ENCODE peak calls at places on chromosomes 6 and 20, in seven cellular contexts. M, C, T, Y, F, K and Z are unnamed samples.

GRCh38 chr6:50978631-50979030 is 160.0 kb downstream of the TFAP2B start:
- DNase-seq in M (no peak), F (no peak), C (no peak), T (no peak), Y (no peak), K (no peak), Z (no peak)

GRCh38 chr20:32439132-32439829 is 81.2 kb downstream of the ASXL1 start:
- DNase-seq in Y (no peak), K (peak; percentile 70), M (no peak), F (no peak), C (peak; percentile 68), T (no peak), Z (peak; percentile 87)

GRCh38 chr6:42316981-42317380 is 99.3 kb upstream of the MRPS10 start:
- DNase-seq in K (peak; percentile 33), T (no peak), C (no peak), Y (no peak), F (no peak), M (no peak), Z (no peak)

GRCh38 chr6:163793584-163793983 is 379.1 kb downstream of the QKI start:
- DNase-seq in C (peak; percentile 4), T (no peak), Y (no peak), F (no peak), K (peak; percentile 81), M (no peak), Z (peak; percentile 66)

GRCh38 chr20:12179692-12180091 is 262.0 kb downstream of the BTBD3 start:
- DNase-seq in K (no peak), F (no peak), C (no peak), T (no peak), Y (no peak), M (no peak), Z (no peak)

GRCh38 chr6:904994-905393 is 212.1 kb upstream of the EXOC2 start:
- DNase-seq in M (no peak), Y (no peak), F (no peak), C (no peak), T (no peak), K (no peak), Z (no peak)

GRCh38 chr6:144150673-144151009 is 324 bp downstream of the STX11 start:
- DNase-seq in F (peak; percentile 66), Y (peak; percentile 16), C (peak; percentile 38), T (peak; percentile 68), K (peak; percentile 35), M (no peak), Z (no peak)

GRCh38 chr6:30515967-30516753 is 26.9 kb downstream of the HLA-E start:
- DNase-seq in M (peak; percentile 94), Y (peak; percentile 84), T (peak; percentile 91), F (peak; percentile 95), C (peak; percentile 93), K (peak; percentile 84), Z (peak; percentile 82)

GRCh38 chr20:31862157-31862470 is 8.2 kb downstream of the DUSP15 start:
- DNase-seq in K (no peak), Y (no peak), F (no peak), C (no peak), T (no peak), M (no peak), Z (no peak)

GRCh38 chr20:53678990-53679596 is 85.5 kb upstream of the ZNF217 start:
- DNase-seq in F (no peak), K (no peak), T (no peak), Y (no peak), C (no peak), M (no peak), Z (no peak)

GRCh38 chr6:4313044-4313686 is 177.8 kb upstream of the ECI2 start:
- DNase-seq in K (peak; percentile 93), Y (no peak), C (peak; percentile 72), F (no peak), M (peak; percentile 76), T (peak; percentile 54), Z (peak; percentile 95)

GRCh38 chr20:39849664-39850063 is 839.4 kb downstream of the MAFB start:
- DNase-seq in T (no peak), C (peak; percentile 91), F (peak; percentile 67), Y (no peak), M (peak; percentile 85), K (peak; percentile 92), Z (peak; percentile 88)

GRCh38 chr6:10696655-10697054 is 1.9 kb downstream of the PAK1IP1 start:
- DNase-seq in M (no peak), T (no peak), K (no peak), C (no peak), Y (no peak), F (no peak), Z (no peak)

GRCh38 chr6:35686873-35687557 is 1.7 kb downstream of the FKBP5 start:
- DNase-seq in T (no peak), K (no peak), C (no peak), Y (no peak), M (no peak), F (no peak), Z (no peak)

GRCh38 chr6:89313006-89313405 is 2.1 kb downstream of the GABRR2 start:
- DNase-seq in K (peak; percentile 78), T (no peak), C (peak; percentile 92), M (no peak), Y (no peak), F (no peak), Z (peak; percentile 88)

GRCh38 chr6:3830806-3831205 is 18.4 kb upstream of the FAM50B start:
- DNase-seq in T (no peak), M (no peak), K (no peak), F (no peak), Y (no peak), C (no peak), Z (no peak)

GRCh38 chr20:59829415-59830106 is 103.9 kb downstream of the SYCP2 start:
- DNase-seq in Y (no peak), C (no peak), F (no peak), K (no peak), T (no peak), M (peak; percentile 53), Z (no peak)

GRCh38 chr6:95209007-95209406 is 368.3 kb upstream of the MANEA start:
- DNase-seq in Y (no peak), K (no peak), T (no peak), M (no peak), C (no peak), F (no peak), Z (no peak)

GRCh38 chr6:95197590-95197989 is 379.7 kb upstream of the MANEA start:
- DNase-seq in Y (no peak), M (no peak), K (no peak), T (no peak), C (no peak), F (no peak), Z (no peak)

DNA sequence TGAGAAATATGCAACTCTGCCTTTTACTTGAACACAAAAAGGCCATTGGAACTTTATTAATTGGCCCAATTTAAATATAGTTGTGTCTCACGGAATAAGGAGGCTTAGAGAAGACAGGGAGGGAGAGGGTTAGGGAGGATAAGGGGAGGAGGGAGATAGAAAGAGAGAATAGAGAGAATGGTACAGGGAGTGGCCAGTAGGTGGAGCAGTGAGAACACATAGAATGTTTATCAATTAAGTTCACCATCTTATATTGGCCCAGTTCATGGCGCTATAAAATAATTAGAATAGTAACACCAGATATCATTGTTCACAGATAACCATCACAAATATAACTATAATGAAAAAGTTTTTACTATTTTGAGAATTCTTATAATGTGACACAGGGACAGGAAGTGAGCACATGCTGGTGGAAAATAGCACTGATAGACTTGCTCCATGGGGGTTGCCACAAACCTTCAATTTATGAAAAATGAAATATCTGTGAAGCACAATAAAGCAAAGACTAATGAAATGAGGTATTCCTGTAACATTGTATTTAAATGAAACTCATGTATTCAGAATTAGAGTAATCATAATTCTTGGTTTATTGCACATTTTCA is 374.1 kb upstream of the MANEA start:
- DNase-seq in F (no peak), M (no peak), C (no peak), T (peak; percentile 59), K (peak; percentile 38), Y (peak; percentile 48), Z (no peak)
- TF ChIP-seq CTCF in F (peak; percentile 57), M (peak; percentile 28), C (peak; percentile 37), T (peak; percentile 78), K (peak; percentile 76), Y (peak; percentile 74), Z (peak; percentile 65)

DNA sequence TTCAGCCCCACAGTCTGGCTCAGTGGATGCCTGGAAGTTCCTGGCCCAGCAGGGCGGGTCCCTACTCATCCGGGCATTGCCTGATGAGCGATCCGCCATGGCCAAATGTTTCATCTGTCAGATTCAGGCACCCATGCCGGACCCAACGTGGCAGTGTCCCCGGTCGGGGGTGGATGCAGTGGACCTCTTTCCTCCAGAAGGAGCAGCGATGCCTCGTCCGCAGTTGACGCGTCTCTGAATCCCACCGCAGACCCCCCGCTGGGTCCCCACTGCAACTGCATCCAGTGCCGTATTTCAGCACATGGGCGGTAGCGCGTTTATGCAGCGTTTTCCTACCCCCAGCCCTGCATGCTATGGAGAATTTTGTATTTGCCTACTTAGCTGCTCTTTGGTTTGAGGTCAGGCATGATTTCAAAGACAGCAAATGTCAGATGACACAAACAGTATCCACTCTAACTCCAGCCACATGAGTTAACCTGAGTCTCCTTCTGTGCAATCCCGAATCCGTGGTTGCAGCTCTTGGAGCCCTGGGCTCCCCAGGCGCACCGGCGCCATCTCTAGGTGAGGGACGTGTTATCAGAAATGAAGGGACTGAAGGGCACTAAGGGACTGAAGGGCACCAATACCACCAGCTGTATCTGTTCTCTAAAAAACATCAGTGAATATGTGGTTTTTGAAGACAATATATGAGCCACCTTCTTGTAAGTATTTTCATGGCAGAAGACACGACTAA is 72.6 kb upstream of the THBS2 start:
- DNase-seq in F (no peak), K (peak; percentile 7), C (peak; percentile 30), Y (peak; percentile 57), T (peak; percentile 69), M (no peak), Z (peak; percentile 22)
- TF ChIP-seq CTCF in F (no peak), K (peak; percentile 15), C (peak; percentile 31), Y (no peak), T (peak; percentile 58), M (peak; percentile 21), Z (peak; percentile 67)

DNA sequence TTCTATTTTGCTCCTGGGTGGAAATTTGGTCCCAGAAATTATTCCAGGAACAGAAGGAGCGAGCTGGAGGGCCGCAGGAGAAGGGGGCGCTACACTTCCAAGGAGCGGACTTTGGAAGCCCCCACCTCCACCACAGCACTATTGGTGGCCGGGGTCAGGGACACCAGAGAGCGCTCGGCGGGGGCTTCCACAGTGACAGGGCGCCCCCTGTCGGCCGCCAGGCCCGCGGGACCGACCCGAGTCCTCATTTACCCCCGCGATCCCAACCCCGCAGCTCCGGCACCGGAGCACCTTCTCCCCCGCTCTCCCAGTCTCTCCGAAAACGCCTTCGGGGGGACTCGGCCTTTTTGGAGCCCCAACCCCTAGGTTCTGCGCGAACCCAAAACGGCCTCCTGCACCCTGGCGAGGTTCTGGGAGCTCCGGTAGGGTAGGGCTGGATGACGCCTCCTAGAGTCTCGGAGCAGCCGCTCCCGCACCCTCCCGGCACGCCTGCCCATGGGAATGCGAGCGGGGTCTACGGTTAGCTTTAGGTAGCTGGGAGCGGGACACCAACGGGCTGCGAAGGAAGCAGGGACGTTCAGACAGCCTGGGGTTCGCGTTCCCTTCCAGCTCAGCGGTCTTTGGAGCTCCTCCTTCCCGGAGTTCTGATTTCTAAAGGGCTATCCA is 2.4 kb upstream of the FOXA2 start:
- DNase-seq in Y (peak; percentile 76), T (peak; percentile 84), M (no peak), C (no peak), F (peak; percentile 78), K (no peak), Z (no peak)
- TF ChIP-seq CTCF in Y (peak; percentile 93), T (peak; percentile 90), M (peak; percentile 31), C (no peak), F (peak; percentile 73), K (peak; percentile 40), Z (peak; percentile 53)

DNA sequence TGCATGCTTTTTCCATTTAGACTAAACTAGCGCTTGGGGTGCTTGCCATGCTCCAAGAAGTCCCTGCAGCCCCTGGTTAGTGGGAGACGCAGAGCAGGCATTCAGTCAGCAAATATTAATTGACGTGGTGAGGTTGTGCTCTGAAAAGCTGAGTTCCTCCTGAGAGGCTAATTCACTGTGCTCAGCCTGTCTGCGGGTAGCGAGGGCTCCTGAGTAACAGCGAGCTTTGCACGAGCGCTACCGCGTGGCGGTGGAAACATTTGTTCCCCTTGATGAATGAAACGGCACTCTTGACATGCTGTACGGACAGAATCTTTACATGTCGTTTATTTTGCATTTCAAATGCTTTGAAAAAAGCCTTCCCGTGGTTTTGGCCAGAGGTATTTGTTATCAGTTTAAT is 170.6 kb upstream of the AGPAT4 start:
- DNase-seq in M (no peak), Y (no peak), K (peak; percentile 76), F (no peak), T (peak; percentile 55), C (no peak), Z (no peak)
- TF ChIP-seq CTCF in M (no peak), Y (no peak), K (peak; percentile 41), F (no peak), T (peak; percentile 22), C (no peak), Z (no peak)